ENCODE peak calls at places on chromosomes 4 and X, in six cellular contexts. C, Z, J, S, T and E are unnamed samples.

GRCh38 chrX:109857898-109858297 is 124.8 kb upstream of the ACSL4 start:
- DNase-seq in T (no peak), S (peak; percentile 63), Z (no peak), J (no peak), C (no peak), E (no peak)

GRCh38 chr4:169207436-169208089 is 63.2 kb downstream of the SH3RF1 start:
- DNase-seq in Z (no peak), C (no peak), S (no peak), T (no peak), J (no peak), E (no peak)

GRCh38 chr4:140893939-140894338 is 137.8 kb upstream of the TBC1D9 start:
- DNase-seq in C (no peak), Z (no peak), S (peak; percentile 83), T (no peak), J (no peak), E (no peak)

GRCh38 chrX:154411981-154412340 is 622 bp downstream of the TAFAZZIN start:
- DNase-seq in Z (peak; percentile 88), C (peak; percentile 66), T (peak; percentile 72), J (peak; percentile 55), S (peak; percentile 39), E (peak; percentile 51)

GRCh38 chr4:83454626-83455025 is 997 bp downstream of the HELQ start:
- DNase-seq in J (no peak), Z (no peak), C (peak; percentile 61), T (no peak), S (peak; percentile 17), E (peak; percentile 0)

GRCh38 chr4:152104286-152104685 is 343.5 kb upstream of the GATB start:
- DNase-seq in S (no peak), Z (peak; percentile 40), J (peak; percentile 47), C (no peak), T (no peak), E (no peak)

GRCh38 chr4:80393246-80393969 is 57.9 kb downstream of the CFAP299 start:
- DNase-seq in S (peak; percentile 82), C (no peak), T (no peak), J (no peak), Z (no peak), E (peak; percentile 16)

GRCh38 chrX:32530802-32531403 is 680.4 kb downstream of the DMD start:
- DNase-seq in Z (no peak), J (peak; percentile 14), S (peak; percentile 53), C (peak; percentile 27), T (peak; percentile 12), E (peak; percentile 25)

GRCh38 chrX:11382935-11383334 is 89.7 kb downstream of the AMELX start:
- DNase-seq in J (no peak), Z (no peak), T (no peak), C (no peak), S (peak; percentile 14), E (no peak)

GRCh38 chrX:68571292-68572256 is 72.7 kb downstream of the YIPF6 start:
- DNase-seq in Z (no peak), T (no peak), C (peak; percentile 42), J (no peak), S (peak; percentile 89), E (peak; percentile 48)

GRCh38 chr4:108036252-108036651 is 46.6 kb downstream of the HADH start:
- DNase-seq in T (peak; percentile 76), Z (no peak), S (no peak), C (no peak), J (no peak), E (no peak)